ENCODE peak calls at places on chromosomes 7 and 10, in seven cellular contexts. Q is GM20000, V is natural killer cell, A is GM12865, O is left ventricle myocardium inferior, U is AG09309, J is GM13976. D is an unnamed sample.

GRCh38 chr7:54864718-54865117 is 105.7 kb upstream of the SEC61G start:
- DNase-seq in Q (no peak), V (no peak), A (no peak), O (no peak), U (no peak), J (no peak), D (no peak)

GRCh38 chr7:110484316-110484715 is 606.6 kb upstream of the LRRN3 start:
- DNase-seq in Q (no peak), V (no peak), A (no peak), O (no peak), U (no peak), J (no peak), D (no peak)

GRCh38 chr7:47509571-47509970 is 72.3 kb downstream of the TNS3 start:
- DNase-seq in Q (no peak), V (no peak), A (no peak), O (no peak), U (no peak), J (no peak), D (no peak)

GRCh38 chr7:594212-594913 is 74.7 kb upstream of the PDGFA start:
- DNase-seq in Q (no peak), V (no peak), A (no peak), O (no peak), U (no peak), J (no peak), D (no peak)

GRCh38 chr7:3162286-3162685 is 118.6 kb upstream of the CARD11 start:
- DNase-seq in Q (no peak), V (no peak), A (peak), O (no peak), U (no peak), J (no peak), D (no peak)

GRCh38 chr10:69961168-69961863 is 91.3 kb upstream of the MACROH2A2 start:
- DNase-seq in Q (no peak), V (no peak), A (no peak), O (no peak), U (no peak), J (peak), D (no peak)

GRCh38 chr7:66307591-66308215 is 102.6 kb downstream of the TPST1 start:
- DNase-seq in Q (no peak), V (no peak), A (no peak), O (no peak), U (peak), J (no peak), D (no peak)

GRCh38 chr7:78487464-78487863 is 688.9 kb downstream of the PHTF2 start:
- DNase-seq in Q (no peak), V (no peak), A (no peak), O (no peak), U (no peak), J (no peak), D (no peak)

GRCh38 chr7:134535272-134535918 is 8.0 kb downstream of the AKR1B10 start:
- DNase-seq in Q (no peak), V (no peak), A (no peak), O (no peak), U (no peak), J (no peak), D (no peak)

GRCh38 chr7:83036721-83037380 is 125.8 kb downstream of the PCLO start:
- DNase-seq in Q (no peak), V (no peak), A (no peak), O (no peak), U (no peak), J (no peak), D (no peak)

GRCh38 chr7:5646846-5647245 is 134.6 kb downstream of the RNF216 start:
- DNase-seq in Q (no peak), V (no peak), A (no peak), O (no peak), U (peak), J (no peak), D (no peak)

GRCh38 chr7:155802906-155803417 is 9.3 kb downstream of the SHH start:
- DNase-seq in Q (no peak), V (no peak), A (no peak), O (no peak), U (no peak), J (no peak), D (no peak)

GRCh38 chr10:86363184-86363832 is 3.3 kb downstream of the GRID1 start:
- DNase-seq in Q (peak), V (no peak), A (no peak), O (peak), U (no peak), J (peak), D (peak)
- TF ChIP-seq CTCF in Q (peak), V (no peak), A (peak), O (peak), U (no peak), J (peak), D (no peak)

GRCh38 chr7:74625446-74625845 is 32.1 kb upstream of the GTF2I start:
- DNase-seq in Q (no peak), V (no peak), A (no peak), O (no peak), U (peak), J (no peak), D (no peak)
- TF ChIP-seq CTCF in Q (no peak), V (no peak), A (no peak), O (peak), U (peak), J (no peak), D (no peak)

DNA sequence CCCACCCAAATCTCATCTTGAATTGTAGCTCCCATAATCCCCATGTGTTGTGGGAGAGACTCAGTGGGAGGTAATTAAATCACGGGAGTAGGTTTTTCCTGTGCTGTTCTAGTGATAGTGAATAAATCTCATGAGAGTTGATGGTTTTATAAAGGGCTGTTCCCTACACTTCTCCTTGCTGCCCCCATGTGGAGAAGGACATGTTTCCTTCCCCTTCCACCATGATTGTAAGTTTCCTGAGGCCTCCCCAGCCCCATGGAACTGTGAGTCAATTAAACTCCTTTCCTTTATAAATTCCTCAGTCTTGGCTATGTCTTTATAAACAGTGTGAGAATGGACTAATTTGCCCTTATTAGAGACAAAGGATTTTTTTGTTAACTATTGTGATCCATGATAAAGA is 48.5 kb upstream of the MKX start:
- DNase-seq in Q (no peak), V (no peak), A (no peak), O (no peak), U (no peak), J (no peak), D (no peak)
- TF ChIP-seq CTCF in Q (no peak), V (no peak), A (no peak), O (peak), U (no peak), J (no peak), D (no peak)

GRCh38 chr10:6751363-6751762 is 171.3 kb upstream of the PRKCQ start:
- DNase-seq in Q (no peak), V (no peak), A (no peak), O (no peak), U (no peak), J (no peak), D (no peak)

GRCh38 chr10:6755891-6756460 is 175.9 kb upstream of the PRKCQ start:
- DNase-seq in Q (peak), V (no peak), A (peak), O (no peak), U (no peak), J (no peak), D (no peak)

GRCh38 chr10:6748981-6749630 is 169.0 kb upstream of the PRKCQ start:
- DNase-seq in Q (no peak), V (no peak), A (no peak), O (no peak), U (no peak), J (no peak), D (no peak)

GRCh38 chr10:6757119-6757518 is 177.0 kb upstream of the PRKCQ start:
- DNase-seq in Q (no peak), V (no peak), A (peak), O (no peak), U (no peak), J (no peak), D (no peak)

GRCh38 chr10:6753644-6754043 is 173.6 kb upstream of the PRKCQ start:
- DNase-seq in Q (no peak), V (no peak), A (no peak), O (no peak), U (no peak), J (no peak), D (no peak)
- TF ChIP-seq CTCF in Q (no peak), V (no peak), A (no peak), O (no peak), U (no peak), J (no peak), D (no peak)

DNA sequence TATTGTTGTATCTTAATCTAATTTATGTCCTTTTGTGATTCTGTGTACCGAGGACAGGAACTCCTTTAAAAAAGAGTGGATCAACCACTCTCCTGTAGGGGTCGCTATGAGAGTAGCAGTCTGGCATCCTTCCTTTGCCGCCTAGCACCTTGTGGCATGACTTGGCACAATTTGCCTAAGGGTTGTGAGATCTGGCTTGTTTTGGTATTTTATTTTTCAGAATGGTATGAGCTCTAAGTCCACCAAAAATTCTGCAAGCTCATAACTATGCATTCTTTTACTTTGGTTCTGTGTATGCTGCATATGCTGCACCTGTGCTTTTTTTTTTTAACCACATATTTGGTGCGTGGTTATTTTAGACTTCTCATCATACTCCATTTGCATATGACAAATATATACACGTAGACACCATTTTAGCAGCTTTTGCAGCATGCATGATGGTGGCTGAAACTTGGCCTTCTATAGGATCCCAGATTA is 112.8 kb downstream of the CDK14 start:
- DNase-seq in Q (peak), V (no peak), A (peak), O (no peak), U (no peak), J (peak), D (peak)
- TF ChIP-seq CTCF in Q (peak), V (no peak), A (peak), O (peak), U (peak), J (peak), D (peak)

GRCh38 chr10:103276941-103277712 is at the start of gene INA:
- DNase-seq in Q (peak), V (no peak), A (peak), O (no peak), U (no peak), J (peak), D (peak)
- TF ChIP-seq CTCF in Q (no peak), V (no peak), A (no peak), O (no peak), U (no peak), J (no peak), D (no peak)

GRCh38 chr7:23468721-23469149 is 1.6 kb downstream of the IGF2BP3 start:
- DNase-seq in Q (no peak), V (no peak), A (no peak), O (no peak), U (no peak), J (no peak), D (peak)

GRCh38 chr7:23467731-23468720 is 2.3 kb downstream of the IGF2BP3 start:
- DNase-seq in Q (peak), V (no peak), A (peak), O (no peak), U (no peak), J (peak), D (peak)

GRCh38 chr7:23458044-23458443 is 12.2 kb downstream of the IGF2BP3 start:
- DNase-seq in Q (no peak), V (no peak), A (no peak), O (no peak), U (no peak), J (no peak), D (no peak)

GRCh38 chr7:23467281-23467680 is 3.0 kb downstream of the IGF2BP3 start:
- DNase-seq in Q (no peak), V (no peak), A (no peak), O (no peak), U (no peak), J (no peak), D (no peak)

DNA sequence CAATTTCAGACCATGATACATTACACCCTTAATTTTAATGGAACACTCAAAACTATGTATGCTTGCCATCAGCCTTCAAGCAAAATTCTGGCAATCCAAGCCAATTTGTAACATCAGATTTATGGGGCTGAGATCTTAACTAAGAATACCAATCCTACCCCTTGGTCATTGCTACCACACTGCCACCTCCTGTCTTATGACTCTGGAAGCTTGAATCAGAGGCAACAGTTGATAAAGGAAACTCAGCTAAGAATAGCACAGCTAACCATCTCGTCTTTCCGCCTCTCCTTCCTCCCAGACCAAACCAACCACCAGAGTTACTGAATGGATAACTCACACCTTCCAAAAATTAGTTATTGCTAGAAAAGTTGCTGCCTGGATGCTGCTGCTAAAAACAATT is 7.4 kb downstream of the IGF2BP3 start:
- DNase-seq in Q (peak), V (no peak), A (no peak), O (no peak), U (peak), J (no peak), D (peak)
- TF ChIP-seq CTCF in Q (no peak), V (no peak), A (no peak), O (peak), U (peak), J (no peak), D (no peak)

GRCh38 chr10:71203124-71203523 is 9.2 kb upstream of the UNC5B start:
- DNase-seq in Q (no peak), V (no peak), A (no peak), O (no peak), U (no peak), J (no peak), D (no peak)
- TF ChIP-seq CTCF in Q (no peak), V (no peak), A (no peak), O (no peak), U (no peak), J (no peak), D (no peak)

DNA sequence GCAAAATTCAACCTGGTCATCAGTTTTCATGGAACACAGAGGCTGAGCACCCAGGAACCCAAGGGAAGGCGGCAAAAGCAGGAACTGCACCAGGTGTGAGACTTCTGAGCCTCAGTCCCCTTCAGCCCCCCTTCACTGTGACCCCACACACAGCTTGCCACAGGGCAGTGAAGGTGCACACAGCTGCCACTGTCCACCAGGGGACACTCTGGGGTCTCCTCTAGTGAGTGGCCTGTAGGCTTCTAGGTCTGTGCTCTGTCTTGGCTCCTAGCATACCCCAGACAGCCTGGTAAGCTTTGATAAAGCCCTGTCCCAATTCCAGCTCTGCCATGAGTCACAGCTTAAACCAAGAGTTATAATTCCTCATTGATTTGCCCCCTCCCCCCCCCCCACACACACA is 12.1 kb downstream of the KCNH2 start:
- DNase-seq in Q (no peak), V (no peak), A (no peak), O (peak), U (no peak), J (no peak), D (peak)
- TF ChIP-seq CTCF in Q (no peak), V (no peak), A (no peak), O (peak), U (peak), J (no peak), D (no peak)